ENCODE peak calls at places on chromosomes 5 and 9, in five cellular contexts. One of them, this sample, is unnamed.

GRCh38 chr5:33319841-33320240 is 120.9 kb upstream of the TARS1 start:
- DNase-seq in coronary artery: no peak
- DNase-seq in lung: no peak
- DNase-seq in thoracic aorta: no peak
- DNase-seq in IMR-90: no peak
- DNase-seq in this sample: no peak

GRCh38 chr5:73447234-73448071 is 1.1 kb downstream of the FOXD1 start:
- DNase-seq in coronary artery: no peak
- DNase-seq in lung: no peak
- DNase-seq in thoracic aorta: no peak
- DNase-seq in IMR-90: peak
- DNase-seq in this sample: peak

GRCh38 chr5:124832510-124832909 is 86.1 kb upstream of the ZNF608 start:
- DNase-seq in coronary artery: no peak
- DNase-seq in lung: no peak
- DNase-seq in thoracic aorta: no peak
- DNase-seq in IMR-90: no peak
- DNase-seq in this sample: no peak

GRCh38 chr5:177453852-177454396 is 7.3 kb downstream of the PRR7 start:
- DNase-seq in coronary artery: no peak
- DNase-seq in lung: no peak
- DNase-seq in thoracic aorta: no peak
- DNase-seq in IMR-90: no peak
- DNase-seq in this sample: peak

GRCh38 chr9:124855944-124856773 is 2.9 kb downstream of the WDR38 start:
- DNase-seq in coronary artery: peak
- DNase-seq in lung: no peak
- DNase-seq in thoracic aorta: no peak
- DNase-seq in IMR-90: no peak
- DNase-seq in this sample: peak

GRCh38 chr9:4569101-4569500 is 78.8 kb downstream of the SLC1A1 start:
- DNase-seq in coronary artery: no peak
- DNase-seq in lung: no peak
- DNase-seq in thoracic aorta: no peak
- DNase-seq in IMR-90: no peak
- DNase-seq in this sample: no peak

GRCh38 chr9:38622083-38622674 is 1.8 kb upstream of the ANKRD18A start:
- DNase-seq in coronary artery: no peak
- DNase-seq in lung: no peak
- DNase-seq in thoracic aorta: no peak
- DNase-seq in IMR-90: no peak
- DNase-seq in this sample: peak

GRCh38 chr5:69091771-69092170 is 2.0 kb upstream of the SLC30A5 start:
- DNase-seq in coronary artery: no peak
- DNase-seq in lung: no peak
- DNase-seq in thoracic aorta: no peak
- DNase-seq in IMR-90: no peak
- DNase-seq in this sample: no peak

GRCh38 chr9:103397868-103398600 is 402.9 kb downstream of the CYLC2 start:
- DNase-seq in coronary artery: no peak
- DNase-seq in lung: peak
- DNase-seq in thoracic aorta: no peak
- DNase-seq in IMR-90: no peak
- DNase-seq in this sample: peak

GRCh38 chr5:173451031-173451430 is 122.8 kb upstream of the STC2 start:
- DNase-seq in coronary artery: no peak
- DNase-seq in lung: no peak
- DNase-seq in thoracic aorta: no peak
- DNase-seq in IMR-90: peak
- DNase-seq in this sample: peak

GRCh38 chr5:68489556-68489955 is 274.0 kb downstream of the PIK3R1 start:
- DNase-seq in coronary artery: no peak
- DNase-seq in lung: no peak
- DNase-seq in thoracic aorta: no peak
- DNase-seq in IMR-90: no peak
- DNase-seq in this sample: no peak

GRCh38 chr9:115808695-115809094 is 344.9 kb upstream of the PAPPA start:
- DNase-seq in coronary artery: no peak
- DNase-seq in lung: no peak
- DNase-seq in thoracic aorta: no peak
- DNase-seq in IMR-90: peak
- DNase-seq in this sample: no peak

GRCh38 chr5:130400091-130400490 is 495.8 kb downstream of the CHSY3 start:
- DNase-seq in coronary artery: no peak
- DNase-seq in lung: no peak
- DNase-seq in thoracic aorta: no peak
- DNase-seq in IMR-90: no peak
- DNase-seq in this sample: no peak

GRCh38 chr9:82882133-82882532 is 180.8 kb downstream of the RASEF start:
- DNase-seq in coronary artery: no peak
- DNase-seq in lung: no peak
- DNase-seq in thoracic aorta: no peak
- DNase-seq in IMR-90: peak
- DNase-seq in this sample: no peak

GRCh38 chr5:113487779-113488644 is at the start of gene MCC:
- DNase-seq in coronary artery: peak
- DNase-seq in lung: peak
- DNase-seq in thoracic aorta: no peak
- DNase-seq in IMR-90: peak
- DNase-seq in this sample: peak

GRCh38 chr5:67206381-67207328 is 10.1 kb upstream of the CD180 start:
- DNase-seq in coronary artery: no peak
- DNase-seq in lung: peak
- DNase-seq in thoracic aorta: no peak
- DNase-seq in IMR-90: peak
- DNase-seq in this sample: no peak

GRCh38 chr9:120388000-120388855 is 191.7 kb downstream of the CDK5RAP2 start:
- DNase-seq in coronary artery: no peak
- DNase-seq in lung: no peak
- DNase-seq in thoracic aorta: no peak
- DNase-seq in IMR-90: no peak
- DNase-seq in this sample: no peak

GRCh38 chr5:132264546-132265335 is 7.2 kb downstream of the PDLIM4 start:
- DNase-seq in coronary artery: peak
- DNase-seq in lung: peak
- DNase-seq in thoracic aorta: no peak
- DNase-seq in IMR-90: no peak
- DNase-seq in this sample: no peak

GRCh38 chr5:88480766-88481499 is 212.3 kb upstream of the TMEM161B start:
- DNase-seq in coronary artery: no peak
- DNase-seq in lung: no peak
- DNase-seq in thoracic aorta: no peak
- DNase-seq in IMR-90: no peak
- DNase-seq in this sample: no peak

GRCh38 chr5:57009811-57010210 is 57.9 kb upstream of the MIER3 start:
- DNase-seq in coronary artery: no peak
- DNase-seq in lung: no peak
- DNase-seq in thoracic aorta: no peak
- DNase-seq in IMR-90: no peak
- DNase-seq in this sample: peak

GRCh38 chr9:107158321-107158720 is 124.8 kb upstream of the RAD23B start:
- DNase-seq in coronary artery: no peak
- DNase-seq in lung: no peak
- DNase-seq in thoracic aorta: no peak
- DNase-seq in IMR-90: peak
- DNase-seq in this sample: peak

GRCh38 chr5:125210241-125210947 is 464.0 kb upstream of the ZNF608 start:
- DNase-seq in coronary artery: no peak
- DNase-seq in lung: no peak
- DNase-seq in thoracic aorta: no peak
- DNase-seq in IMR-90: peak
- DNase-seq in this sample: no peak

GRCh38 chr9:130768265-130768664 is 66.8 kb upstream of the ABL1 start:
- DNase-seq in coronary artery: no peak
- DNase-seq in lung: no peak
- DNase-seq in thoracic aorta: no peak
- DNase-seq in IMR-90: peak
- DNase-seq in this sample: peak

GRCh38 chr5:90135979-90136378 is 273.6 kb downstream of the CETN3 start:
- DNase-seq in coronary artery: no peak
- DNase-seq in lung: no peak
- DNase-seq in thoracic aorta: no peak
- DNase-seq in IMR-90: no peak
- DNase-seq in this sample: peak

GRCh38 chr5:10421841-10422691 is 19.6 kb upstream of the ROPN1L start:
- DNase-seq in coronary artery: no peak
- DNase-seq in lung: no peak
- DNase-seq in thoracic aorta: no peak
- DNase-seq in IMR-90: no peak
- DNase-seq in this sample: no peak

GRCh38 chr9:35903049-35903448 is 3.0 kb upstream of the HRCT1 start:
- DNase-seq in coronary artery: no peak
- DNase-seq in lung: peak
- DNase-seq in thoracic aorta: no peak
- DNase-seq in IMR-90: peak
- DNase-seq in this sample: no peak

GRCh38 chr5:117204926-117205869 is 630.6 kb upstream of the SEMA6A start:
- DNase-seq in coronary artery: no peak
- DNase-seq in lung: no peak
- DNase-seq in thoracic aorta: no peak
- DNase-seq in IMR-90: no peak
- DNase-seq in this sample: no peak

GRCh38 chr9:85223506-85224108 is 518.1 kb downstream of the AGTPBP1 start:
- DNase-seq in coronary artery: no peak
- DNase-seq in lung: no peak
- DNase-seq in thoracic aorta: no peak
- DNase-seq in IMR-90: no peak
- DNase-seq in this sample: no peak

GRCh38 chr9:134205636-134206316 is 41.4 kb upstream of the RNU6ATAC start:
- DNase-seq in coronary artery: no peak
- DNase-seq in lung: no peak
- DNase-seq in thoracic aorta: peak
- DNase-seq in IMR-90: peak
- DNase-seq in this sample: no peak

GRCh38 chr9:14532716-14533115 is 160.5 kb downstream of the ZDHHC21 start:
- DNase-seq in coronary artery: no peak
- DNase-seq in lung: no peak
- DNase-seq in thoracic aorta: no peak
- DNase-seq in IMR-90: no peak
- DNase-seq in this sample: no peak

GRCh38 chr5:179170606-179171005 is 110.4 kb downstream of the ZNF354C start:
- DNase-seq in coronary artery: no peak
- DNase-seq in lung: no peak
- DNase-seq in thoracic aorta: no peak
- DNase-seq in IMR-90: no peak
- DNase-seq in this sample: no peak

GRCh38 chr5:56075361-56075760 is 80.6 kb upstream of the IL6ST start:
- DNase-seq in coronary artery: no peak
- DNase-seq in lung: no peak
- DNase-seq in thoracic aorta: no peak
- DNase-seq in IMR-90: peak
- DNase-seq in this sample: no peak

GRCh38 chr9:37415011-37415719 is 7.3 kb upstream of the GRHPR start:
- DNase-seq in coronary artery: peak
- DNase-seq in lung: peak
- DNase-seq in thoracic aorta: no peak
- DNase-seq in IMR-90: peak
- DNase-seq in this sample: peak

GRCh38 chr5:173839117-173839713 is 48.9 kb upstream of the CPEB4 start:
- DNase-seq in coronary artery: no peak
- DNase-seq in lung: no peak
- DNase-seq in thoracic aorta: no peak
- DNase-seq in IMR-90: no peak
- DNase-seq in this sample: no peak

GRCh38 chr9:950139-950538 is 26.3 kb upstream of the DMRT3 start:
- DNase-seq in coronary artery: no peak
- DNase-seq in lung: no peak
- DNase-seq in thoracic aorta: no peak
- DNase-seq in IMR-90: no peak
- DNase-seq in this sample: no peak
- TF ChIP-seq CTCF in coronary artery: no peak
- TF ChIP-seq CTCF in lung: no peak
- TF ChIP-seq CTCF in thoracic aorta: no peak
- TF ChIP-seq CTCF in IMR-90: no peak
- TF ChIP-seq CTCF in this sample: no peak

GRCh38 chr9:127786773-127787123 is 914 bp downstream of the CDK9 start:
- DNase-seq in coronary artery: no peak
- DNase-seq in lung: no peak
- DNase-seq in thoracic aorta: no peak
- DNase-seq in IMR-90: no peak
- DNase-seq in this sample: no peak
- TF ChIP-seq CTCF in coronary artery: no peak
- TF ChIP-seq CTCF in lung: no peak
- TF ChIP-seq CTCF in thoracic aorta: peak
- TF ChIP-seq CTCF in IMR-90: peak
- TF ChIP-seq CTCF in this sample: peak

DNA sequence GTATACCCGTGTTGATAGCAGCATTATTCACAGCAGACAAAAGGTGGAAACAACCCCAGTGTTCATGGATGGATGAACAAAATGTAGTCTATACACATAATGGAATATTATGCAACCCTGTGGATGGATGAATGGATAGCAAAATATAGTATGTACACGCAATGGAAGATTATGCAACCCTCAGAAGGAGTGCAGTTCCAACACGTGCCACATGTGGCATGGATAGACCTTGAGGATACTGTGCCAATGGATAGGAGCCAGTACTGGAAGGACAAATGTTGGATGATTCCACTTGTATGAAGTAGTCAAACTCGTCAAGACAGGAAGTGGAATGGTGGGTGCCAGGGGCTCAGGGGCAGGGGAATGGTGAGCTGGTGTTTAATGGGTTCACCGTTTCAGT is 44.9 kb downstream of the PLEKHG4B start:
- DNase-seq in coronary artery: no peak
- DNase-seq in lung: no peak
- DNase-seq in thoracic aorta: no peak
- DNase-seq in IMR-90: no peak
- DNase-seq in this sample: no peak
- TF ChIP-seq CTCF in coronary artery: no peak
- TF ChIP-seq CTCF in lung: no peak
- TF ChIP-seq CTCF in thoracic aorta: no peak
- TF ChIP-seq CTCF in IMR-90: no peak
- TF ChIP-seq CTCF in this sample: no peak

GRCh38 chr9:136258299-136258625 is 12.7 kb upstream of the QSOX2 start:
- DNase-seq in coronary artery: no peak
- DNase-seq in lung: no peak
- DNase-seq in thoracic aorta: no peak
- DNase-seq in IMR-90: no peak
- DNase-seq in this sample: no peak

GRCh38 chr9:136254381-136255165 is 9.0 kb upstream of the QSOX2 start:
- DNase-seq in coronary artery: no peak
- DNase-seq in lung: no peak
- DNase-seq in thoracic aorta: no peak
- DNase-seq in IMR-90: no peak
- DNase-seq in this sample: no peak

GRCh38 chr9:136255166-136255538 is 9.5 kb upstream of the QSOX2 start:
- DNase-seq in coronary artery: no peak
- DNase-seq in lung: no peak
- DNase-seq in thoracic aorta: no peak
- DNase-seq in IMR-90: peak
- DNase-seq in this sample: no peak

GRCh38 chr9:136257381-136258298 is 12.0 kb upstream of the QSOX2 start:
- DNase-seq in coronary artery: no peak
- DNase-seq in lung: no peak
- DNase-seq in thoracic aorta: no peak
- DNase-seq in IMR-90: no peak
- DNase-seq in this sample: no peak

GRCh38 chr9:136255896-136256890 is 10.6 kb upstream of the QSOX2 start:
- DNase-seq in coronary artery: no peak
- DNase-seq in lung: no peak
- DNase-seq in thoracic aorta: no peak
- DNase-seq in IMR-90: no peak
- DNase-seq in this sample: no peak
- TF ChIP-seq CTCF in coronary artery: no peak
- TF ChIP-seq CTCF in lung: no peak
- TF ChIP-seq CTCF in thoracic aorta: no peak
- TF ChIP-seq CTCF in IMR-90: no peak
- TF ChIP-seq CTCF in this sample: peak

This sample was measured in nephron progenitor cell.